ENCODE peak calls at places on chromosomes 7 and 10, in nine cellular contexts. B is CMK; A is fibroblast of villous mesenchyme; U is stimulated activated CD4-positive, alpha-beta T cell treated with anti-CD3 and anti-CD28 coated beads, Interleukin-4, amount 100 ng/mL, for 24 hours; W is heart right ventricle; Z is NCI-H1105; F is nephron progenitor cell; I is WTC11; O is nucleus accumbens. Y is an unnamed sample.

GRCh38 chr7:17084166-17084475 is 202.3 kb upstream of the AGR3 start:
- DNase-seq in I (no peak), B (no peak), F (no peak), A (no peak), O (no peak), U (no peak), Z (no peak), W (no peak), Y (no peak)

GRCh38 chr10:80409121-80409520 is 770 bp downstream of the PRXL2A start:
- DNase-seq in U (no peak), W (no peak), I (no peak), Z (no peak), B (no peak), O (no peak), A (no peak), F (no peak), Y (no peak)

GRCh38 chr10:49398000-49398861 is 2.3 kb upstream of the DRGX start:
- DNase-seq in Z (no peak), B (no peak), F (peak; percentile 92), W (peak; percentile 61), U (peak; percentile 47), I (peak; percentile 78), O (no peak), A (peak; percentile 37), Y (peak; percentile 36)

GRCh38 chr7:1818581-1819200 is 148.6 kb downstream of the ELFN1 start:
- DNase-seq in W (no peak), U (no peak), A (no peak), O (no peak), B (no peak), I (no peak), Z (no peak), F (no peak), Y (no peak)

GRCh38 chr7:135658564-135658963 is 3.8 kb upstream of the STMP1 start:
- DNase-seq in W (no peak), A (no peak), I (no peak), F (no peak), Z (no peak), U (no peak), B (no peak), O (no peak), Y (no peak)

GRCh38 chr10:21437770-21438382 is 87.6 kb downstream of the SKIDA1 start:
- DNase-seq in Z (no peak), I (no peak), O (no peak), A (no peak), W (no peak), U (no peak), F (no peak), B (no peak), Y (no peak)

GRCh38 chr7:35875292-35875691 is 74.4 kb downstream of the SEPTIN7 start:
- DNase-seq in I (no peak), O (no peak), F (no peak), A (no peak), U (no peak), W (no peak), Z (no peak), B (no peak), Y (no peak)

GRCh38 chr10:79454259-79454658 is 8.8 kb upstream of the ZCCHC24 start:
- DNase-seq in B (no peak), A (peak; percentile 85), U (no peak), Z (no peak), W (no peak), I (no peak), F (no peak), O (no peak), Y (no peak)

GRCh38 chr7:139915301-139915863 is 86.3 kb downstream of the TBXAS1 start:
- DNase-seq in W (no peak), A (no peak), F (no peak), Z (no peak), B (no peak), U (no peak), I (no peak), O (no peak), Y (no peak)

GRCh38 chr7:42380411-42380810 is 143.4 kb upstream of the GLI3 start:
- DNase-seq in Z (no peak), W (no peak), U (no peak), F (no peak), O (no peak), B (no peak), A (no peak), I (no peak), Y (no peak)

GRCh38 chr10:101358706-101359300 is 4.8 kb downstream of the BTRC start:
- DNase-seq in F (no peak), W (no peak), I (no peak), U (no peak), A (peak; percentile 64), B (no peak), Z (no peak), O (no peak), Y (no peak)

GRCh38 chr7:70294512-70294911 is 696.2 kb downstream of the AUTS2 start:
- DNase-seq in W (no peak), F (no peak), B (no peak), I (no peak), O (no peak), Z (no peak), A (no peak), U (no peak), Y (no peak)

GRCh38 chr7:130941322-130942210 is 207.6 kb upstream of the KLF14 start:
- DNase-seq in B (no peak), F (no peak), A (peak; percentile 84), W (no peak), O (no peak), I (no peak), U (peak; percentile 45), Z (no peak), Y (no peak)

GRCh38 chr10:17375936-17376584 is 78.3 kb downstream of the ST8SIA6 start:
- DNase-seq in Z (no peak), B (peak; percentile 14), O (no peak), W (no peak), F (peak; percentile 25), I (peak; percentile 80), A (peak; percentile 8), U (peak; percentile 17), Y (no peak)

GRCh38 chr7:82235710-82236109 is 207.9 kb downstream of the CACNA2D1 start:
- DNase-seq in B (no peak), Z (no peak), U (no peak), A (peak; percentile 12), I (no peak), W (no peak), F (no peak), O (no peak), Y (no peak)

GRCh38 chr10:68327889-68328786 is 3.7 kb upstream of the HNRNPH3 start:
- DNase-seq in W (peak; percentile 16), I (no peak), F (no peak), U (no peak), A (peak; percentile 89), O (no peak), Z (no peak), B (no peak), Y (peak; percentile 79)

GRCh38 chr10:88820990-88821389 is 18.5 kb downstream of the LIPM start:
- DNase-seq in O (no peak), B (no peak), F (no peak), Z (no peak), U (no peak), A (peak; percentile 65), I (no peak), W (no peak), Y (no peak)

GRCh38 chr7:43148161-43148731 is 35.8 kb downstream of the HECW1 start:
- DNase-seq in A (peak; percentile 23), Z (no peak), U (no peak), B (no peak), O (no peak), W (no peak), F (no peak), I (no peak), Y (no peak)

GRCh38 chr7:5494683-5495561 is 71.3 kb upstream of the TNRC18 start:
- DNase-seq in W (peak; percentile 71), A (peak; percentile 79), Z (peak; percentile 84), U (peak; percentile 80), I (peak; percentile 88), O (peak; percentile 76), B (no peak), F (peak; percentile 87), Y (peak; percentile 56)

GRCh38 chr10:125411724-125412123 is 251.4 kb upstream of the CTBP2 start:
- DNase-seq in U (no peak), B (peak; percentile 7), O (no peak), A (peak; percentile 66), F (no peak), I (no peak), Z (no peak), W (no peak), Y (no peak)

GRCh38 chr10:12419279-12419847 is 70.0 kb downstream of the CAMK1D start:
- DNase-seq in B (no peak), F (no peak), O (no peak), U (peak; percentile 82), A (peak; percentile 90), I (no peak), Z (no peak), W (peak; percentile 37), Y (no peak)

Y was measured in HL-60.